ENCODE peak calls at places on chromosomes 4 and X, in four cellular contexts. J is psoas muscle, A is T-helper 1 cell, E is fibroblast of villous mesenchyme. X is an unnamed sample.

GRCh38 chr4:89101256-89102161 is 9.8 kb upstream of the TIGD2 start:
- DNase-seq in J (no peak), A (no peak), E (no peak), X (no peak)

GRCh38 chrX:13647709-13648212 is 5.2 kb upstream of the TCEANC start:
- DNase-seq in J (peak; percentile 48), A (peak; percentile 41), E (peak; percentile 89), X (no peak)

GRCh38 chr4:8353912-8354453 is 84.4 kb downstream of the HTRA3 start:
- DNase-seq in J (no peak), A (no peak), E (peak; percentile 95), X (no peak)

GRCh38 chrX:68983004-68983857 is 154.4 kb downstream of the EFNB1 start:
- DNase-seq in J (no peak), A (no peak), E (no peak), X (no peak)

GRCh38 chr4:31620476-31620875 is 900.3 kb downstream of the PCDH7 start:
- DNase-seq in J (no peak), A (no peak), E (peak; percentile 1), X (no peak)

GRCh38 chr4:136763844-136764446 is 768.3 kb downstream of the PCDH18 start:
- DNase-seq in J (no peak), A (no peak), E (peak; percentile 3), X (no peak)

GRCh38 chr4:151675366-151676060 is 85.3 kb downstream of the GATB start:
- DNase-seq in J (no peak), A (no peak), E (no peak), X (no peak)

GRCh38 chr4:51931461-51931860 is 88.5 kb downstream of the DCUN1D4 start:
- DNase-seq in J (no peak), A (no peak), E (no peak), X (no peak)

GRCh38 chr4:86664959-86665358 is 70.8 kb downstream of the PTPN13 start:
- DNase-seq in J (no peak), A (no peak), E (peak; percentile 55), X (no peak)

GRCh38 chr4:54493862-54494261 is 163.9 kb upstream of the KIT start:
- DNase-seq in J (no peak), A (no peak), E (no peak), X (no peak)

GRCh38 chrX:138925330-138925729 is 213.8 kb upstream of the FGF13 start:
- DNase-seq in J (peak; percentile 13), A (no peak), E (peak; percentile 81), X (no peak)

GRCh38 chr4:173748353-173748752 is 218.3 kb upstream of the HAND2 start:
- DNase-seq in J (no peak), A (no peak), E (peak; percentile 54), X (no peak)

GRCh38 chr4:15811703-15812325 is 33.7 kb downstream of the CD38 start:
- DNase-seq in J (no peak), A (no peak), E (no peak), X (no peak)

GRCh38 chr4:173525118-173526033 is 4.7 kb downstream of the HAND2 start:
- DNase-seq in J (no peak), A (no peak), E (peak; percentile 86), X (no peak)

GRCh38 chrX:35919536-35920309 is at the start of gene CFAP47:
- DNase-seq in J (no peak), A (no peak), E (no peak), X (no peak)

GRCh38 chrX:30170900-30171299 is 44.5 kb upstream of the MAGEB2 start:
- DNase-seq in J (no peak), A (no peak), E (no peak), X (no peak)

GRCh38 chr4:40238700-40239548 is 42.1 kb downstream of the RHOH start:
- DNase-seq in J (no peak), A (peak; percentile 75), E (no peak), X (peak; percentile 53)

GRCh38 chr4:2177443-2178093 is 64.4 kb downstream of the HAUS3 start:
- DNase-seq in J (no peak), A (no peak), E (no peak), X (no peak)

GRCh38 chrX:124194209-124194608 is 138.3 kb upstream of the TEX13D start:
- DNase-seq in J (peak; percentile 29), A (no peak), E (no peak), X (no peak)